ENCODE peak calls at places on chromosomes 3 and 15, in four cellular contexts. One of them, this sample, is unnamed.

GRCh38 chr3:59425371-59425770 is 375.5 kb upstream of the CFAP20DC start:
- DNase-seq in endothelial cell of umbilical vein: no peak
- DNase-seq in GM12878: no peak
- DNase-seq in K562: no peak
- DNase-seq in this sample: peak

GRCh38 chr15:82832601-82833209 is 23.3 kb downstream of the WHAMM start:
- DNase-seq in endothelial cell of umbilical vein: peak
- DNase-seq in GM12878: peak
- DNase-seq in K562: no peak
- DNase-seq in this sample: peak

GRCh38 chr3:62669161-62669560 is 206.1 kb downstream of the CADPS start:
- DNase-seq in endothelial cell of umbilical vein: no peak
- DNase-seq in GM12878: no peak
- DNase-seq in K562: no peak
- DNase-seq in this sample: no peak

GRCh38 chr3:40128169-40128568 is 181.3 kb upstream of the EIF1B start:
- DNase-seq in endothelial cell of umbilical vein: no peak
- DNase-seq in GM12878: no peak
- DNase-seq in K562: no peak
- DNase-seq in this sample: no peak

GRCh38 chr3:44988073-44988472 is 12.0 kb downstream of the EXOSC7 start:
- DNase-seq in endothelial cell of umbilical vein: no peak
- DNase-seq in GM12878: no peak
- DNase-seq in K562: peak
- DNase-seq in this sample: no peak

GRCh38 chr3:5426094-5426883 is 238.8 kb downstream of the EDEM1 start:
- DNase-seq in endothelial cell of umbilical vein: peak
- DNase-seq in GM12878: no peak
- DNase-seq in K562: peak
- DNase-seq in this sample: peak

GRCh38 chr3:101807884-101808283 is 28.9 kb downstream of the NXPE3 start:
- DNase-seq in endothelial cell of umbilical vein: no peak
- DNase-seq in GM12878: no peak
- DNase-seq in K562: no peak
- DNase-seq in this sample: no peak

GRCh38 chr3:43199645-43200036 is 86.7 kb upstream of the SNRK start:
- DNase-seq in endothelial cell of umbilical vein: no peak
- DNase-seq in GM12878: no peak
- DNase-seq in K562: no peak
- DNase-seq in this sample: no peak

GRCh38 chr3:158918008-158918407 is 116.2 kb downstream of the MFSD1 start:
- DNase-seq in endothelial cell of umbilical vein: peak
- DNase-seq in GM12878: no peak
- DNase-seq in K562: peak
- DNase-seq in this sample: peak

GRCh38 chr3:98540346-98540745 is 8.6 kb downstream of the GPR15 start:
- DNase-seq in endothelial cell of umbilical vein: no peak
- DNase-seq in GM12878: peak
- DNase-seq in K562: no peak
- DNase-seq in this sample: no peak

GRCh38 chr3:133488785-133489367 is 84.6 kb upstream of the CDV3 start:
- DNase-seq in endothelial cell of umbilical vein: peak
- DNase-seq in GM12878: no peak
- DNase-seq in K562: peak
- DNase-seq in this sample: peak

GRCh38 chr3:67093315-67093714 is 95.2 kb downstream of the KBTBD8 start:
- DNase-seq in endothelial cell of umbilical vein: no peak
- DNase-seq in GM12878: no peak
- DNase-seq in K562: no peak
- DNase-seq in this sample: peak

GRCh38 chr3:125207949-125208568 is 4.5 kb downstream of the SLC12A8 start:
- DNase-seq in endothelial cell of umbilical vein: no peak
- DNase-seq in GM12878: no peak
- DNase-seq in K562: no peak
- DNase-seq in this sample: no peak

GRCh38 chr15:64503197-64503596 is 42.8 kb downstream of the ZNF609 start:
- DNase-seq in endothelial cell of umbilical vein: peak
- DNase-seq in GM12878: no peak
- DNase-seq in K562: no peak
- DNase-seq in this sample: peak

GRCh38 chr3:65497846-65498245 is 540.9 kb downstream of the MAGI1 start:
- DNase-seq in endothelial cell of umbilical vein: no peak
- DNase-seq in GM12878: no peak
- DNase-seq in K562: no peak
- DNase-seq in this sample: no peak

GRCh38 chr3:37526511-37526910 is 335.2 kb upstream of the CTDSPL start:
- DNase-seq in endothelial cell of umbilical vein: no peak
- DNase-seq in GM12878: no peak
- DNase-seq in K562: no peak
- DNase-seq in this sample: peak

GRCh38 chr3:83934208-83935150 is 1024.3 kb upstream of the CADM2 start:
- DNase-seq in endothelial cell of umbilical vein: no peak
- DNase-seq in GM12878: peak
- DNase-seq in K562: no peak
- DNase-seq in this sample: no peak

GRCh38 chr3:49020335-49021212 is 1.3 kb upstream of the NDUFAF3 start:
- DNase-seq in endothelial cell of umbilical vein: peak
- DNase-seq in GM12878: no peak
- DNase-seq in K562: peak
- DNase-seq in this sample: no peak

DNA sequence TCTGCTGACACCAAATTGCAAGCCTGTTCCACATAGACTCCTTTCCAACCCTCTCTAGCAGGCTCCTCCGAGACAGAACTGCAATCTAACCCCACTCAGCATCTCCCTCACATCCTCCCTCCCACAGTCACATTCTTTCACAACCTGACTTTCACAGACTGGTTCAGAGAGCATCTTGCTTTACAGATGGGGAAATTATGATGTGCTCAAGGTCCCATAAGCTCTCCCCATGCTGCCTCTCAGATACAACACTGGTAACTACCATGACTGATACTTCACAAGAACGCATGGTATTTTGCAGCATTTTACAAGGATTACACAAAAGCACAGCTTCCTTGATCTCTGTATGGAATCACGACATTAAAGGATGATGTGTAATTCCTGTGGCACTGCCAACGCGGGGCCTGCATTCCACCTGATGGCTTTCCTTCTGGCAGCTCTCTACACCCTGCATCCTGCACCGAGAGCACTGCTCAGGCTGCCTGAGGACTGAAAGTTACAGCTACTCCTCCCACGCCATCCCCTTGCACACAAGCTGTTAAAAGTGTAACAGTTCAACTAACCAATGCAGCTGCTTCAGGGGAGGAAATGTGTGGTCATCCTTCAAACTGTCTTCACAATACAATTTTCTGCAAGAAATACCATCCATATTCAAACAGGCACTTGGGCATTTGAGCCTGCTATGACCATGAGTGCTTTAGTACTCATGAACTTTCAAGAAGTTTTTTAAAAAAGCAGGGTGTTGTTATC is 27.6 kb downstream of the TBC1D2B start:
- DNase-seq in endothelial cell of umbilical vein: no peak
- DNase-seq in GM12878: peak
- DNase-seq in K562: no peak
- DNase-seq in this sample: peak
- TF ChIP-seq FOS in endothelial cell of umbilical vein: no peak
- TF ChIP-seq FOS in GM12878: no peak
- TF ChIP-seq FOS in K562: no peak
- TF ChIP-seq FOS in this sample: no peak

GRCh38 chr3:138184994-138185393 is 2.1 kb upstream of the ARMC8 start:
- DNase-seq in endothelial cell of umbilical vein: no peak
- DNase-seq in GM12878: no peak
- DNase-seq in K562: no peak
- DNase-seq in this sample: peak
- TF ChIP-seq FOS in endothelial cell of umbilical vein: no peak
- TF ChIP-seq FOS in GM12878: no peak
- TF ChIP-seq FOS in K562: no peak
- TF ChIP-seq FOS in this sample: no peak

DNA sequence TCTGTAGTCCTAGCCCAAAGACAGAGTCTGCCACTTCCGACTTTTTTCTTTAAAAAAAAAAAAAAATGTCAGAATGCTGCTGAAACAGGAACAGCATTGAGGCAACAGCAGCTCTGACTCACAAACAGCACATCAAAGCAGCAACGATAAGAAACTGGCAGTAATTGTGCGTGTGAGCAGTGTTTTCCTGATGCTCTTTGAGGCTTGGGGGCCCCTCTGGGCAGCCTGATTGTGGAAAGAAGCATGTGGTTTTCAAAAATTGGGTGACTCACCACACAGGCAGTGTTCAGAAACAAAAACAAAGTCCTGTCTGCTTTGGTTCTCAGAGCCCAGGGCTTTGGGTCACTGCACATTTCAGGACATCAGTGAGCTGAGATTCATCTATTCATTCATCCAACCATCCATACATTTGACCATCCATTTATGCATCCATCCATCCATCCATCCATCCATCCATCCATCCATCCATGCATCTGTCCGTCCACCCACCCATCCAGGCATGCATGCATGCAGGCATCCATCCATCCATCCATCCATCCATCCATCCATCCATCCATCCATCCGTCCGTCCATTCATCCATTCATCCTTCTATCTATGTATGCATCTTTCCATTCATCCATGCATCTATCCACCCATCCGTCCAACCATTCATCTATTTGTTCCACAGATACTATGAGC is 308.4 kb downstream of the RPLP1 start:
- DNase-seq in endothelial cell of umbilical vein: peak
- DNase-seq in GM12878: peak
- DNase-seq in K562: no peak
- DNase-seq in this sample: peak
- TF ChIP-seq FOS in endothelial cell of umbilical vein: peak
- TF ChIP-seq FOS in GM12878: no peak
- TF ChIP-seq FOS in K562: no peak
- TF ChIP-seq FOS in this sample: peak

DNA sequence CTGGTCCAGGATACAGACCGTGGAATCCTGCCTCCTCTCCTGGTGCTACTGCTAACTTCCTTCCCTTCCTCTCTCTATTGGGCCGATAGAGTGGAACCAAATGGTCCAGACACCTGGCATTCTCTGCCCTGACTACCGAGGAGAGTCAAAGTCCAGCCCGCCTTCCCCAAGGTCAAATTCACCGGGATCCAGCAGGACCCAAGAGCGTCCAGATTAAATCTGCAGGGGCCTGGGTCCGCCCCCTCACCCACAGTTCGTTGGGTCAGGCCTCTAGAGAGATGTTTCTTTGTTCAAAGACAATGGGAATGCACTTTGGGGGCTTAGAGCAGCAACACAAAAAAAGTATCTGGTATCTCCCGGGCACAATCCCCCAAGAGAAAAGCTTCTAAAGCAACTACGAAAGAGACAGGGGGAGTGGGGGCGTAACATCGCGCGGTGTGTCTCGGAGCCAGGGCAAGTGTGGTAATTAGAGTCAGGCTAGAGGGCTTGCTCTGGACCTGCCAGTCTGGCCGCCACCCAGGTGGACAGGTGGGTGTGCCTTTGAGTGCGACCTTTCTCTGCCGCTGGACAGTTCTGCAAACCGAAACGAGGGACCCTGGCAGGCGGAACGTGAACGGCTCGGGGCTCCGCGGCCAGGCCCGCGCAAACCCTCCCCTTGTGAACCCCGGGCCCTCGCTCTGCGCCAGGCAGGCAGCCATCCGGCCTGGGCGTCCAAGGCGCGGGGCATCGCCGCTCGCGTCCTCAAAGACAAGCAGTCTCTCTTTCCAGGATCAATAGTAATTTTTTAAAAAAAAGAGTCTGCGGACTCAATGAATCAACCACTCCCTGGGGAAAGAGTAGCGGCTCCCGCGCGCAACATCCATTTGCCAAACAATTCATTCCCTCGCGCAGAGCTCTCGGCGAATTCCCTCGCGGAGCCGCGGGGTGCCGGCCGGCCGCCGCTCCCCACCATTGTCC is 806 bp downstream of the KLHL25 start:
- DNase-seq in endothelial cell of umbilical vein: peak
- DNase-seq in GM12878: no peak
- DNase-seq in K562: no peak
- DNase-seq in this sample: peak
- TF ChIP-seq FOS in endothelial cell of umbilical vein: no peak
- TF ChIP-seq FOS in GM12878: no peak
- TF ChIP-seq FOS in K562: no peak
- TF ChIP-seq FOS in this sample: no peak

GRCh38 chr15:73930371-73930770 is 4.1 kb downstream of the LOXL1 start:
- DNase-seq in endothelial cell of umbilical vein: no peak
- DNase-seq in GM12878: no peak
- DNase-seq in K562: no peak
- DNase-seq in this sample: peak
- TF ChIP-seq FOS in endothelial cell of umbilical vein: no peak
- TF ChIP-seq FOS in GM12878: no peak
- TF ChIP-seq FOS in K562: no peak
- TF ChIP-seq FOS in this sample: no peak

GRCh38 chr15:47624503-47624902 is 92.8 kb upstream of the SEMA6D start:
- DNase-seq in endothelial cell of umbilical vein: no peak
- DNase-seq in GM12878: no peak
- DNase-seq in K562: no peak
- DNase-seq in this sample: no peak

GRCh38 chr15:47622058-47622457 is 95.2 kb upstream of the SEMA6D start:
- DNase-seq in endothelial cell of umbilical vein: no peak
- DNase-seq in GM12878: no peak
- DNase-seq in K562: no peak
- DNase-seq in this sample: no peak

GRCh38 chr15:47616876-47617275 is 100.4 kb upstream of the SEMA6D start:
- DNase-seq in endothelial cell of umbilical vein: no peak
- DNase-seq in GM12878: no peak
- DNase-seq in K562: no peak
- DNase-seq in this sample: no peak

GRCh38 chr15:47618216-47618615 is 99.1 kb upstream of the SEMA6D start:
- DNase-seq in endothelial cell of umbilical vein: no peak
- DNase-seq in GM12878: no peak
- DNase-seq in K562: no peak
- DNase-seq in this sample: no peak

DNA sequence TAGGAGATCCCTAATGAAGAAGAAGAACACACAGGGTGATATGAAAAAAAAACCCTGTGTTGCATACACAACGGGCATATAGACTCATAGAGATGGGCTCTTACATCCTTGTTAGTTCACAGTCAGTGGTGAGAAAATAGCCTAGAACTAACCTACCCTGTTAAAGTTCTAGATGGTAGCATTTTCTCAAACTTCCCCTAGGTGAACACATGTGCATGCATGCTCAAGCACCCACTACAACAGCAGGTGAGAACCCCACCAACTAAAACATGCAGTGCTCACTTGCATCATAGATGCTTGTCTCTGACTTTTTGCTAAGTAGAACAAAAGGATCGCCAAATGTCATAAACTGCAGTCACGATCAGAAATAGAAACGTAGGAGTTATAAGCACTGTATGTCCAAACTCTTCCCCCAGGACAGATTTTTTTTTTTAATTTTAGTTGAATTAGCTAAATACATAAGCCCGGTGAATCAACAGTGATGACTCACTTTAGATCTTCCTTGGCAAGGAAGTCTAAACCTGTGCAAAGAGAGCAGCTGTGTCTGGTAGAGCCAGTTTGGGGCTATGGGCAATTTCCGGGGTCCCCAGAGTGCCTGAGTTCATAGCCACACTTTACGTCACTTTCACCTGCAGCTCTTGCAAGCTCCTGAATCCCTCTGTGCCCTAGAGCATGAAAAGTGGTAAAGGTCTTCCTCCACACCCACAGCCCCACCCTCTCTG is 96.2 kb upstream of the SEMA6D start:
- DNase-seq in endothelial cell of umbilical vein: no peak
- DNase-seq in GM12878: no peak
- DNase-seq in K562: no peak
- DNase-seq in this sample: peak
- TF ChIP-seq FOS in endothelial cell of umbilical vein: no peak
- TF ChIP-seq FOS in GM12878: no peak
- TF ChIP-seq FOS in K562: no peak
- TF ChIP-seq FOS in this sample: no peak